ENCODE peak calls at places on chromosomes 5 and 9, in eight cellular contexts. J is naive thymus-derived CD8-positive, alpha-beta T cell; W is LNCaP clone FGC; V is frontal cortex; R is tibial artery; A is CD4-positive, alpha-beta T cell; X is SW 1271; L is COR-L47. Y is an unnamed sample.

GRCh38 chr9:16505159-16505558 is 365.3 kb downstream of the BNC2 start:
- DNase-seq in W (no peak), J (no peak), X (no peak), A (no peak), V (no peak), R (no peak), L (no peak), Y (no peak)

GRCh38 chr5:30874234-30875034 is 319.1 kb upstream of the CDH6 start:
- DNase-seq in A (no peak), X (no peak), V (no peak), J (no peak), L (no peak), R (no peak), W (peak), Y (no peak)

GRCh38 chr5:15254607-15255006 is 245.4 kb upstream of the FBXL7 start:
- DNase-seq in W (no peak), L (no peak), X (no peak), J (no peak), V (no peak), R (no peak), A (no peak), Y (peak)

GRCh38 chr5:32217886-32218396 is 43.8 kb upstream of the GOLPH3 start:
- DNase-seq in L (no peak), W (no peak), V (no peak), X (no peak), J (no peak), A (no peak), R (no peak), Y (no peak)

GRCh38 chr9:107742531-107743309 is 253.2 kb upstream of the KLF4 start:
- DNase-seq in R (no peak), X (no peak), V (no peak), A (no peak), L (no peak), W (no peak), J (no peak), Y (no peak)

GRCh38 chr9:6788175-6789016 is 30.6 kb downstream of the KDM4C start:
- DNase-seq in J (no peak), W (no peak), V (no peak), A (no peak), L (no peak), X (peak), R (no peak), Y (peak)

GRCh38 chr5:134115806-134116175 is 1.3 kb downstream of the TCF7 start:
- DNase-seq in J (no peak), W (no peak), R (no peak), V (no peak), A (no peak), X (no peak), L (no peak), Y (no peak)

GRCh38 chr9:21709464-21710058 is 92.9 kb upstream of the MTAP start:
- DNase-seq in A (peak), L (peak), X (peak), W (peak), V (no peak), J (peak), R (no peak), Y (peak)

GRCh38 chr5:172145870-172146747 is 41.9 kb downstream of the STK10 start:
- DNase-seq in L (no peak), R (no peak), J (no peak), A (no peak), W (no peak), V (no peak), X (no peak), Y (no peak)

GRCh38 chr9:14153310-14153720 is 160.6 kb downstream of the NFIB start:
- DNase-seq in A (no peak), R (no peak), V (no peak), X (no peak), W (no peak), L (peak), J (no peak), Y (no peak)

GRCh38 chr9:7033611-7034010 is 275.8 kb downstream of the KDM4C start:
- DNase-seq in A (no peak), R (no peak), V (no peak), J (no peak), L (no peak), X (no peak), W (no peak), Y (no peak)

GRCh38 chr9:12538842-12539584 is 154.2 kb upstream of the TYRP1 start:
- DNase-seq in L (no peak), J (no peak), R (no peak), A (no peak), V (no peak), X (no peak), W (no peak), Y (no peak)

GRCh38 chr5:113338628-113339027 is 96.2 kb downstream of the TSSK1B start:
- DNase-seq in J (no peak), A (no peak), W (no peak), V (no peak), L (no peak), X (no peak), R (no peak), Y (no peak)

GRCh38 chr9:88534456-88535225 is at the start of gene NXNL2:
- DNase-seq in A (peak), W (peak), L (no peak), V (peak), X (peak), R (peak), J (peak), Y (peak)

GRCh38 chr9:113929634-113930092 is 53.6 kb downstream of the ZNF618 start:
- DNase-seq in R (peak), W (no peak), V (no peak), A (no peak), J (no peak), X (no peak), L (no peak), Y (peak)